ENCODE peak calls at places on chromosome 2, in eight cellular contexts. C is GM13976; Y is tibial artery; Q is stimulated activated CD4-positive, alpha-beta T cell treated with anti-CD3 and anti-CD28 coated beads, Interleukin-2, amount 100 ng/mL, for 24 hours; K is NCI-H146; X is osteocyte; A is effector CD4-positive, alpha-beta T cell; P is NCI-H510A treated with DMSO at 0.1 percent for 48 hours. H is an unnamed sample.

GRCh38 chr2:235352541-235352940 is 141.3 kb upstream of the AGAP1 start:
- DNase-seq in Q (no peak), Y (no peak), K (no peak), A (no peak), P (no peak), C (no peak), X (no peak), H (no peak)

GRCh38 chr2:50564781-50565180 is 467.2 kb downstream of the NRXN1 start:
- DNase-seq in C (no peak), A (no peak), X (no peak), Q (no peak), Y (no peak), K (no peak), P (no peak), H (no peak)

GRCh38 chr2:102473020-102473419 is at the start of gene SLC9A4:
- DNase-seq in A (peak), Y (no peak), K (peak), C (peak), X (peak), Q (peak), P (peak), H (no peak)

GRCh38 chr2:142536964-142537363 is 340.5 kb upstream of the KYNU start:
- DNase-seq in Y (no peak), X (no peak), K (no peak), P (no peak), Q (no peak), A (no peak), C (no peak), H (no peak)

GRCh38 chr2:216710531-216711282 is 15.4 kb upstream of the IGFBP5 start:
- DNase-seq in P (no peak), X (no peak), K (no peak), Q (no peak), C (no peak), Y (no peak), A (no peak), H (no peak)

GRCh38 chr2:96091711-96092579 is 24.4 kb downstream of the ADRA2B start:
- DNase-seq in Y (no peak), C (no peak), A (no peak), X (peak), K (peak), P (no peak), Q (peak), H (no peak)

GRCh38 chr2:33531345-33532059 is 55.1 kb downstream of the RASGRP3 start:
- DNase-seq in C (no peak), K (no peak), Y (no peak), X (no peak), Q (no peak), A (no peak), P (no peak), H (no peak)

GRCh38 chr2:193837368-193837767 is 1642.6 kb upstream of the TMEFF2 start:
- DNase-seq in K (no peak), C (no peak), P (no peak), Q (no peak), A (no peak), X (no peak), Y (no peak), H (no peak)

GRCh38 chr2:40219141-40219540 is 232.7 kb downstream of the SLC8A1 start:
- DNase-seq in X (no peak), Y (no peak), P (no peak), C (no peak), A (no peak), K (no peak), Q (no peak), H (no peak)

GRCh38 chr2:239000500-239001073 is 152.7 kb downstream of the TWIST2 start:
- DNase-seq in A (no peak), X (peak), Y (peak), Q (no peak), K (no peak), C (no peak), P (no peak), H (no peak)

GRCh38 chr2:177312562-177312961 is 48.0 kb upstream of the NFE2L2 start:
- DNase-seq in P (no peak), X (no peak), Q (no peak), A (no peak), Y (no peak), C (no peak), K (no peak), H (no peak)

GRCh38 chr2:195016821-195017220 is 640.2 kb upstream of the SLC39A10 start:
- DNase-seq in K (no peak), C (no peak), Y (no peak), P (no peak), A (no peak), X (no peak), Q (no peak), H (no peak)

GRCh38 chr2:65382776-65383357 is 49.5 kb downstream of the SPRED2 start:
- DNase-seq in Y (peak), A (peak), P (peak), C (peak), K (no peak), Q (peak), X (peak), H (peak)

GRCh38 chr2:9951522-9952285 is at the start of gene GRHL1:
- DNase-seq in P (peak), A (peak), Y (peak), C (peak), X (peak), K (peak), Q (peak), H (peak)

GRCh38 chr2:218991674-218992168 is 1.5 kb downstream of the CRYBA2 start:
- DNase-seq in Y (no peak), X (no peak), K (no peak), C (no peak), A (no peak), P (peak), Q (no peak), H (no peak)

GRCh38 chr2:240205348-240205747 is 64.9 kb upstream of the OTOS start:
- DNase-seq in C (no peak), Q (peak), A (no peak), K (no peak), Y (peak), X (no peak), P (no peak), H (no peak)

GRCh38 chr2:221965806-221966205 is 333.0 kb downstream of the PAX3 start:
- DNase-seq in Q (no peak), C (no peak), Y (no peak), K (no peak), P (no peak), X (no peak), A (no peak), H (no peak)

GRCh38 chr2:9975805-9976447 is 24.4 kb downstream of the GRHL1 start:
- DNase-seq in C (no peak), Q (peak), A (no peak), Y (no peak), K (no peak), P (no peak), X (no peak), H (peak)

GRCh38 chr2:10276481-10277292 is 26.0 kb upstream of the HPCAL1 start:
- DNase-seq in A (no peak), Q (no peak), P (no peak), Y (peak), X (no peak), K (no peak), C (no peak), H (no peak)

GRCh38 chr2:227870710-227871374 is 589 bp upstream of the DAW1 start:
- DNase-seq in A (no peak), P (peak), X (no peak), Q (no peak), Y (no peak), K (no peak), C (no peak), H (peak)

GRCh38 chr2:9650119-9650821 is 19.5 kb upstream of the YWHAQ start:
- DNase-seq in K (no peak), X (no peak), Q (no peak), A (no peak), Y (no peak), C (no peak), P (no peak), H (no peak)

GRCh38 chr2:148184967-148185366 is 164.1 kb downstream of the MBD5 start:
- DNase-seq in K (no peak), C (no peak), X (no peak), Q (no peak), P (no peak), A (no peak), Y (no peak), H (no peak)

GRCh38 chr2:205654878-205655601 is 27.3 kb upstream of the NRP2 start:
- DNase-seq in C (no peak), X (no peak), Y (no peak), A (no peak), K (no peak), Q (no peak), P (no peak), H (no peak)

GRCh38 chr2:11187083-11187619 is 31.9 kb downstream of the SLC66A3 start:
- DNase-seq in K (no peak), X (no peak), C (no peak), Y (no peak), A (no peak), P (no peak), Q (no peak), H (peak)

GRCh38 chr2:150924862-150925261 is 336.8 kb downstream of the RBM43 start:
- DNase-seq in X (no peak), Y (no peak), P (no peak), Q (no peak), C (no peak), K (no peak), A (no peak), H (no peak)

GRCh38 chr2:99754215-99754614 is 264.4 kb upstream of the REV1 start:
- DNase-seq in Y (no peak), K (no peak), A (no peak), P (no peak), C (no peak), Q (no peak), X (no peak), H (peak)

GRCh38 chr2:28565720-28566295 is 69.9 kb downstream of the PLB1 start:
- DNase-seq in C (no peak), K (peak), Y (no peak), X (no peak), P (peak), Q (no peak), A (no peak), H (no peak)

GRCh38 chr2:108119492-108119891 is 120.3 kb upstream of the SULT1C3 start:
- DNase-seq in K (no peak), Q (no peak), Y (no peak), P (no peak), X (no peak), A (no peak), C (no peak), H (no peak)

GRCh38 chr2:150466770-150467640 is 20.5 kb downstream of the RND3 start:
- DNase-seq in A (no peak), P (no peak), X (no peak), Q (no peak), K (no peak), C (no peak), Y (no peak), H (no peak)

GRCh38 chr2:24477229-24477628 is 13.8 kb upstream of the NCOA1 start:
- DNase-seq in X (no peak), Q (no peak), K (no peak), Y (no peak), P (no peak), C (no peak), A (no peak), H (no peak)

H was measured in AG04450.